ENCODE peak calls at places on chromosomes 13 and 19, in four cellular contexts. J is K562, D is GM12878, G is HepG2. F is an unnamed sample.

GRCh38 chr19:52922841-52923781 is at the start of gene ZNF888:
- DNase-seq in J (peak), G (peak), D (peak), F (no peak)

GRCh38 chr13:66657165-66657895 is 572.8 kb downstream of the PCDH9 start:
- DNase-seq in J (no peak), G (peak), D (no peak), F (peak)

GRCh38 chr19:32576790-32577189 is 4.2 kb upstream of the PDCD5 start:
- DNase-seq in G (no peak), D (no peak), J (no peak), F (no peak)

GRCh38 chr19:5613466-5613865 is 9.1 kb downstream of the SAFB2 start:
- DNase-seq in G (no peak), D (no peak), J (no peak), F (no peak)

GRCh38 chr13:33070713-33071112 is 54.5 kb downstream of the KL start:
- DNase-seq in J (no peak), D (no peak), G (no peak), F (no peak)

GRCh38 chr13:27168086-27168485 is 3.5 kb downstream of the USP12 start:
- DNase-seq in G (no peak), D (no peak), J (no peak), F (no peak)

GRCh38 chr19:41795031-41795461 is 1.3 kb upstream of the CEACAM3 start:
- DNase-seq in J (peak), D (peak), G (peak), F (peak)

GRCh38 chr13:86282450-86282849 is 483.2 kb upstream of the SLITRK6 start:
- DNase-seq in G (no peak), J (no peak), D (peak), F (no peak)

GRCh38 chr13:84460989-84461388 is 578.7 kb upstream of the SLITRK1 start:
- DNase-seq in G (no peak), J (no peak), D (no peak), F (no peak)

GRCh38 chr13:51785592-51786424 is 18.2 kb downstream of the DHRS12 start:
- DNase-seq in J (no peak), D (no peak), G (no peak), F (no peak)

GRCh38 chr19:45135176-45135575 is 25.6 kb downstream of the NKPD1 start:
- DNase-seq in D (no peak), J (no peak), G (no peak), F (no peak)

GRCh38 chr19:48654299-48655059 is 8.5 kb upstream of the CA11 start:
- DNase-seq in G (no peak), D (no peak), J (no peak), F (no peak)

GRCh38 chr13:27273658-27274425 is 3.2 kb downstream of the RASL11A start:
- DNase-seq in G (no peak), D (no peak), J (no peak), F (no peak)

GRCh38 chr13:64758520-64758919 is 2471.6 kb downstream of the PCDH9 start:
- DNase-seq in G (no peak), J (no peak), D (no peak), F (no peak)

GRCh38 chr19:55189424-55189823 is 9.3 kb upstream of the SYT5 start:
- DNase-seq in G (no peak), D (no peak), J (no peak), F (peak)

GRCh38 chr13:53781941-53782340 is 753.3 kb downstream of the OLFM4 start:
- DNase-seq in G (no peak), D (no peak), J (no peak), F (no peak)

GRCh38 chr13:34696296-34696695 is 245.8 kb upstream of the NBEA start:
- DNase-seq in D (no peak), G (no peak), J (no peak), F (no peak)

GRCh38 chr13:112057434-112057735 is 9.6 kb upstream of the SOX1 start:
- DNase-seq in D (no peak), G (no peak), J (no peak), F (no peak)

DNA sequence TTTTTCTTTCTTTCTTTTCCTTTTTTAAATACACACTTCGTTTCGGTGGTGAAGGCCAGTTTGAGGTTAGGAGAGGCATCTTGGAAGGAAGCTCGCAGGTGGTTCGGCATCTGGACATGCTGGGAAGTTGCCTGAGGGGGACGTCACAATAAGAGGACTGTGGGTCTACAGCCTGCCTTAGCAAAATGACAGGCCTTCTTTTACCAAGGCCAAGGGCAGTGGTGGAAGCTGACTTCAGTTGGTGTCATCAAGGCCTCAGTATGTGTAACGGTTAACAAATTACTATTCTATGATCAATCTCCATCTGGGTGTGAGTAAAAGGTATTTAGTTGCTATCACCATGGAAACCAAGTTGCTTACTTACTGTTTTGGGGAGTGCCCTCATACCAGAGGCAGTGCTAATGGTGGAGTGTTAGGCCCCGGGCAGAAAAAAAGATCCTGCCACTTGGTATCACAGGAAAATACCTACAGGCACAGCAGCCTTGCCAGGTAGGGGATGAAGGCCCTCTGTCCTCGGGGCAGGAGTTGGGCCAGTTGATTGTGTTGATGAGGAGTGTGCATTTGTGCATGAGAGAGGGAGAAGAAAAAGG is 10.3 kb downstream of the ACTN4 start:
- DNase-seq in J (no peak), G (no peak), D (no peak), F (peak)
- TF ChIP-seq CHD2 in J (no peak), G (no peak), D (no peak), F (no peak)

GRCh38 chr19:16824658-16825311 is 4.4 kb upstream of the SIN3B start:
- DNase-seq in D (no peak), J (no peak), G (no peak), F (no peak)
- TF ChIP-seq JUNB in D (no peak), J (no peak), G (no peak), F (no peak)

DNA sequence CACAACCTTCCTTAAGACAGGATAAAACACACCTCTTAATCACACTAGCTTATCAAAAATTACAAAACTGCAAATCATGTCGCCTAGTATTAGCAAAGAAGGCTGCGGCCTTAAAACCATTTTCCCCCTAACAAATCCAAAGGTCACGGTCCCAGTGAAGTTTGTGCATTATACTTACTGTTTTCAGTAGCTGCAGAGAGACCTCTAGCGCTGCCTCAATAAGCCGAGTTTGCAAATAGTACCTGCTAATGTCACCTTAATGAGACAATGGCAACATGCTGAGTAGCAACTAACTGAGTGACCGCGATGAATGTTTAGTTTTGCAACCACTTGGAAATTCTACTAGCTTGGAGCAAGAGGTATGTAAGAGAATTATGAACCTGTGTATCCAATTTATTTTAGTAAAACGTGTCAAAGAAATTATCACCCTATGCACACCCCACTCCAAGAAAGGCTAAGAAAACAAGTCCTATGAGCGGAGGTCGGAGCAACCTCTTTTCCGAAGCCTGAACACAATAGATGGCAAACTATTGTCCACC is 1.2 kb downstream of the KPNA3 start:
- DNase-seq in D (peak), G (peak), J (no peak), F (no peak)
- TF ChIP-seq CHD2 in D (no peak), G (no peak), J (no peak), F (no peak)

GRCh38 chr19:57888494-57889231 is at the start of gene ZNF814:
- DNase-seq in D (peak), J (no peak), G (no peak), F (peak)

GRCh38 chr19:57888107-57888493 is 737 bp downstream of the ZNF814 start:
- DNase-seq in G (no peak), D (no peak), J (no peak), F (no peak)

GRCh38 chr19:57886046-57886445 is 2.8 kb downstream of the ZNF814 start:
- DNase-seq in G (no peak), D (no peak), J (no peak), F (no peak)

GRCh38 chr19:57887195-57887941 is 1.5 kb downstream of the ZNF814 start:
- DNase-seq in D (no peak), J (no peak), G (no peak), F (no peak)
- TF ChIP-seq JUNB in D (no peak), J (no peak), G (no peak), F (no peak)

GRCh38 chr13:47049276-47049989 is 152.6 kb upstream of the HTR2A start:
- DNase-seq in G (no peak), J (no peak), D (no peak), F (no peak)

GRCh38 chr13:47046706-47047105 is 149.9 kb upstream of the HTR2A start:
- DNase-seq in J (no peak), G (no peak), D (no peak), F (no peak)

GRCh38 chr13:47039106-47039505 is 142.3 kb upstream of the HTR2A start:
- DNase-seq in D (no peak), G (no peak), J (no peak), F (no peak)

GRCh38 chr13:47044842-47045241 is 148.0 kb upstream of the HTR2A start:
- DNase-seq in D (no peak), J (no peak), G (no peak), F (no peak)
- TF ChIP-seq CHD2 in D (no peak), J (no peak), G (no peak), F (no peak)

DNA sequence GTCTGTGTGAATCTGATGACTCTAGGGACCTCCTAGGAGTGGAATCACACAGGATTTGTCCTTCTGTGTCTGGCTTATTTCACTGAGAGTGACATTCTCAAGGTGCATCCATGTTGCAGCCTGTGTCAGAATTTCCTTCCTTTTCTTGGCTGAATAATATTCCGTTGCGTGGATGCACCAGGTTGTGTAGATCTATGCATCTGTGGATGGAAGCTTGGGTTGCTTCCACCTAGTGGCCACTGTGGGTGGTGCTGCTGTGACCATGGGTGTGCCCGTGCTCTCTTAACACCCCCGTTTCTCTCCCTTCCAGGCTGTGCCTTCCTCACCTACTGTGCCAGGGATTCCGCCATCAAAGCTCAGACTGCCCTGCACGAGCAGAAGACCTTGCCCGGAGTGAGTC is 26.2 kb downstream of the CELF5 start:
- DNase-seq in G (peak), D (no peak), J (peak), F (peak)
- TF ChIP-seq JUNB in G (no peak), D (no peak), J (no peak), F (no peak)

DNA sequence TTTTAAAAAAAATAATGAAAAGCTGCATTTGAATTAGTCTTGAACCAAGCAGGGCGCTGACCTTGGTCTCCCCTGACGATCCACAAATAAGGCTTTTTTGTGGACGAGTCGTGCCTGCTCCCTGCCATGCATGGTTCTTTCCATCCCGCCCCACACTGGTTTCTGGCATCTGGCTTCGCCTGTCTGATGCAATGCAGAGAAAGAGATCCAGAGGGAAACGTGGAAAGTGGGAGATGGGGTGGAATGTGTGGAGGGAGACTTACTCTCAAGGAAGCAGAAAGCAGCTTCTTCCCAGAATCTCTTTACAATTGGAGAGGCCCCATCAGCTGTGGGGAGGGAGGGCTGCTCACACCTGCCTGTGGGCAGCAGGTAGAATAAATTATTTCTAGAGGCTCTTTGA is 183.7 kb downstream of the UQCRFS1 start:
- DNase-seq in J (no peak), D (no peak), G (no peak), F (no peak)
- TF ChIP-seq CHD2 in J (no peak), D (no peak), G (no peak), F (no peak)

DNA sequence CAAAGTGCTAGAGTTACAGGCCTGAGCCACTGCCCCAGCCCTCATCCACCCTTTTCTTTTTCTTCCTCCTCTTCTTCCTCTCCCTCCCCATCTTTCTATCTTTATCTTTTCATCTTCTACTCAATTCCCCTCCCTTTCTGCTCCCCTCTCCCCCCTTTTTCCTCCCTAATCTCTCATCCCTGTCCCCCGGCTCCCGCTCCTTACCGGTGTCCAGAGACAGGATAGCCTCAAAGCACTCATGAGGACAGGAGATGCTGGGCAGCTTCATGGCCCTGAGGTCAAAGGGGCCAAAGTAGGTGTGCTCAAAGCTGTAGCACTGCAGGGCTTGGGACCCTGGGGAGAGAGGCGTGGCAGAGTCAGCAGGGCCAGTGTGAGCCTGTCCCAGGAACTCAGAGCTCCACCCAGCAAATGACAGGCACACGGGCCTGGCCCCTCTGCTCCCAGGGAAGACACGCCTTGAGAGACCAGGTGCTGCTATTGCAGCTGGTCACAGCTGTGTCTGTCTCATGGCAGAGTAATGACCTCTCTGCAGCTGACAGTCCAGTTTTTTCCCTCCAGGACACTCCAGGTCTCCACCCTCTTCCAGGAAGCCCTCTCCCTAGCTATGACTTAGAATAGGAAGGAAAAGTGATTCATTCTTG is 2.6 kb downstream of the LYPD5 start:
- DNase-seq in D (no peak), G (no peak), J (no peak), F (no peak)
- TF ChIP-seq JUNB in D (no peak), G (no peak), J (no peak), F (no peak)

GRCh38 chr19:4173479-4174211 is 8.7 kb downstream of the SIRT6 start:
- DNase-seq in D (no peak), J (no peak), G (no peak), F (no peak)
- TF ChIP-seq CHD2 in D (no peak), J (no peak), G (no peak), F (no peak)

F was measured in A549.